ENCODE peak calls at places on chromosomes 12 and 14, in nine cellular contexts. Y, G, J, L, B, R, O, T and N are unnamed samples.

GRCh38 chr12:49190317-49190716 is 1.4 kb upstream of the TUBA1A start:
- DNase-seq in L (no peak), O (no peak), G (no peak), T (no peak), Y (no peak), J (no peak), R (no peak), B (no peak), N (no peak)

GRCh38 chr12:117686210-117686609 is 282.6 kb downstream of the KSR2 start:
- DNase-seq in Y (no peak), R (no peak), B (no peak), J (no peak), G (no peak), O (no peak), T (no peak), L (no peak), N (no peak)

GRCh38 chr12:59075141-59075540 is 154.8 kb upstream of the LRIG3 start:
- DNase-seq in B (no peak), R (no peak), J (no peak), L (no peak), G (no peak), Y (no peak), T (no peak), O (no peak), N (no peak)

GRCh38 chr12:113439606-113440030 is 17.4 kb downstream of the SDSL start:
- DNase-seq in Y (peak; percentile 25), J (no peak), R (no peak), O (peak; percentile 66), T (no peak), G (no peak), B (no peak), L (no peak), N (no peak)

GRCh38 chr12:47769234-47770085 is 3.6 kb upstream of the SLC48A1 start:
- DNase-seq in R (no peak), T (no peak), B (no peak), G (no peak), O (peak; percentile 52), Y (no peak), J (no peak), L (no peak), N (no peak)

GRCh38 chr14:91573894-91574837 is 64.1 kb upstream of the PPP4R3A start:
- DNase-seq in G (peak; percentile 65), L (peak; percentile 72), J (peak; percentile 82), R (peak; percentile 46), O (peak; percentile 56), T (peak; percentile 46), Y (no peak), B (peak; percentile 28), N (peak; percentile 54)

GRCh38 chr12:6069452-6070093 is 54.9 kb downstream of the VWF start:
- DNase-seq in R (peak; percentile 45), Y (no peak), L (no peak), B (no peak), T (no peak), O (peak; percentile 41), J (no peak), G (peak; percentile 28), N (no peak)

GRCh38 chr14:20343855-20344205 is 395 bp downstream of the PARP2 start:
- DNase-seq in J (no peak), O (peak; percentile 40), B (no peak), L (no peak), T (no peak), G (no peak), Y (no peak), R (no peak), N (no peak)

GRCh38 chr12:57890191-57891120 is 43.9 kb upstream of the CTDSP2 start:
- DNase-seq in B (no peak), L (no peak), R (no peak), Y (no peak), J (no peak), G (no peak), O (no peak), T (no peak), N (no peak)

GRCh38 chr14:22658951-22659350 is 14.8 kb upstream of the OR6J1 start:
- DNase-seq in Y (no peak), O (no peak), T (no peak), G (no peak), R (no peak), B (no peak), L (no peak), J (no peak), N (no peak)

GRCh38 chr14:50023671-50024490 is 92.5 kb downstream of the VCPKMT start:
- DNase-seq in R (no peak), Y (no peak), L (no peak), O (no peak), J (no peak), G (no peak), B (no peak), T (no peak), N (no peak)

GRCh38 chr14:106844608-106845285 is 1318.4 kb downstream of the TMEM121 start:
- DNase-seq in O (peak; percentile 52), L (peak; percentile 89), B (peak; percentile 86), T (peak; percentile 63), J (peak; percentile 88), R (peak; percentile 76), Y (peak; percentile 68), G (peak; percentile 75), N (peak; percentile 72)

GRCh38 chr12:80716711-80717469 is at the start of gene MYF5:
- DNase-seq in R (no peak), O (no peak), L (no peak), J (no peak), Y (no peak), B (no peak), T (no peak), G (no peak), N (no peak)
- H3K27ac ChIP-seq in R (no peak within 1 kb of the TSS), O (no peak within 1 kb of the TSS), L (no peak within 1 kb of the TSS), J (no peak within 1 kb of the TSS), Y (no peak within 1 kb of the TSS), B (no peak within 1 kb of the TSS), T (no peak within 1 kb of the TSS), G (no peak within 1 kb of the TSS), N (no peak within 1 kb of the TSS)

GRCh38 chr14:35336171-35337073 is 44.2 kb downstream of the PSMA6 start:
- DNase-seq in J (peak; percentile 95), Y (peak; percentile 94), L (peak; percentile 95), B (peak; percentile 47), G (no peak), R (peak; percentile 93), O (peak; percentile 97), T (no peak), N (no peak)

GRCh38 chr14:35337074-35337556 is 44.9 kb downstream of the PSMA6 start:
- DNase-seq in T (no peak), Y (no peak), G (no peak), R (no peak), J (no peak), L (no peak), B (no peak), O (no peak), N (no peak)

GRCh38 chr14:35338731-35339405 is 46.7 kb downstream of the PSMA6 start:
- DNase-seq in G (no peak), R (no peak), J (no peak), T (no peak), L (no peak), Y (no peak), O (no peak), B (no peak), N (no peak)

GRCh38 chr14:35335388-35336092 is 43.4 kb downstream of the PSMA6 start:
- DNase-seq in G (no peak), O (peak; percentile 52), J (peak; percentile 71), R (no peak), Y (no peak), B (no peak), T (no peak), L (no peak), N (no peak)

GRCh38 chr14:35337557-35338255 is 45.5 kb downstream of the PSMA6 start:
- DNase-seq in G (no peak), O (peak; percentile 98), J (peak; percentile 70), B (no peak), T (no peak), L (peak; percentile 63), R (peak; percentile 68), Y (no peak), N (no peak)
- H3K4me1 ChIP-seq in G (peaks cover 11% of the 10 kb centered on the region), O (peaks cover 46% of the 10 kb centered on the region), J (peaks cover 96% of the 10 kb centered on the region), B (peaks cover 20% of the 10 kb centered on the region), T (peaks cover 16% of the 10 kb centered on the region), L (peaks cover 98% of the 10 kb centered on the region), R (peaks cover 9% of the 10 kb centered on the region), Y (peaks cover 32% of the 10 kb centered on the region), N (peaks cover 18% of the 10 kb centered on the region)

GRCh38 chr12:750356-751191 is 1.8 kb upstream of the WNK1 start:
- DNase-seq in O (no peak), Y (no peak), B (no peak), G (no peak), L (no peak), T (no peak), R (no peak), J (no peak), N (no peak)

GRCh38 chr12:751828-752672 is at the start of gene WNK1:
- DNase-seq in R (peak; percentile 97), G (peak; percentile 98), L (peak; percentile 96), O (peak; percentile 99), B (peak; percentile 97), J (peak; percentile 98), Y (peak; percentile 98), T (peak; percentile 96), N (peak; percentile 98)

GRCh38 chr12:751192-751827 is 1.1 kb upstream of the WNK1 start:
- DNase-seq in O (peak; percentile 99), Y (peak; percentile 94), L (peak; percentile 95), J (peak; percentile 94), B (peak; percentile 93), G (peak; percentile 97), T (peak; percentile 78), R (peak; percentile 91), N (peak; percentile 86)

GRCh38 chr12:752673-753400 is 458 bp downstream of the WNK1 start:
- DNase-seq in T (peak; percentile 46), J (peak; percentile 89), B (peak; percentile 45), O (peak; percentile 69), L (peak; percentile 82), G (peak; percentile 64), R (peak; percentile 54), Y (peak; percentile 45), N (peak; percentile 57)

DNA sequence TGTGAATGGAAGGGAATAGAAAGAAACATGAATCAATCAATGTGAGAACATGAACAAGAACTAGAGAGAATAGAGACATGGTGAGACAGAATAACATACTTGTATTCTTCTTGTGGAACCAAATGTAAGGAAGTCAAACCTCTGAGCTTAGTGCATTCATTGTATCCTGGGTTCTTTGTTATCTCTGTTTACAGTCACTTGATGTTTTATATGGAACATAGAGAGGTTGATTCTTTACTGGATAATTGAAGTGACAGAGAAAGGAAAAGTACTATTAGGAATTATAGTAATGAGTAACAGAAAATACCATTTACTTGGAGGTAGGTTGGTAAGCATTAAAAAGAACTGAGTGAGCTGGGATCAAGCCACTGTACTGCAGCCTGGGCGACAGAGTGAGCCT is 2.5 kb upstream of the WNK1 start:
- DNase-seq in R (no peak), Y (no peak), G (no peak), O (no peak), J (no peak), B (no peak), T (no peak), L (no peak), N (no peak)
- H3K27ac ChIP-seq in R (no peak overlapping the region), Y (no peak overlapping the region), G (peak overlapping the region; percentile 95), O (no peak overlapping the region), J (no peak overlapping the region), B (peak overlapping the region; percentile 97), T (peak overlapping the region; percentile 89), L (no peak overlapping the region), N (peak overlapping the region; percentile 71)

DNA sequence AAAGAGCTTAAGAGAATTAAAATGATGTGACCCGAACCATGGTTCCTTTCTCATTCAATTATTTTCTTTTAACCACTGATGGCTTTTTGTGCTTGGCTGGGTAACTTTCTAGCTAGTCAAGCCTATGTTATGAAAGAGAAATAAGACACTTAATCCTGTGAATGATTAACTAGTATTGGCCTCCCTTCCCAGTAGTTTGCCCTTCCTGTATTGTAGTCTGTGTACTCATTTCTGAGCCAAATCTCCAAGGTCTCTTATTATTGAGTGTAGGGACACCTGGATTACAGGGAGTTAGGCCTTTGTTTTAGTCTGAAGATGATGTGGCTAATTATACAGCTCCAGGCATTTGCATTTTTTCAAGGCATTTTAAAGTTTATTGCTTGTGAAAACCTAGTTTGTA is 353.1 kb downstream of the RAD51B start:
- DNase-seq in B (no peak), J (no peak), Y (no peak), T (no peak), G (no peak), L (no peak), R (no peak), O (no peak), N (no peak)
- H3K4me1 ChIP-seq in B (no peaks in the 10 kb centered on the region), J (peaks cover 7% of the 10 kb centered on the region), Y (no peaks in the 10 kb centered on the region), T (no peaks in the 10 kb centered on the region), G (no peaks in the 10 kb centered on the region), L (peaks cover 9% of the 10 kb centered on the region), R (no peaks in the 10 kb centered on the region), O (no peaks in the 10 kb centered on the region), N (no peaks in the 10 kb centered on the region)